ENCODE peak calls at places on chromosomes 11 and 22, in four cellular contexts. One of them, this sample, is unnamed.

GRCh38 chr22:17436382-17436951 is 67.2 kb downstream of the CECR2 start:
- DNase-seq in effector CD4-positive, alpha-beta T cell: no peak
- DNase-seq in NCI-H510A: no peak
- DNase-seq in Daoy: no peak
- DNase-seq in this sample: peak

GRCh38 chr11:10925149-10925926 is 67.5 kb upstream of the ZBED5 start:
- DNase-seq in effector CD4-positive, alpha-beta T cell: no peak
- DNase-seq in Daoy: no peak
- DNase-seq in NCI-H510A: peak
- DNase-seq in this sample: no peak

GRCh38 chr11:132408877-132409276 is 1038.5 kb downstream of the NTM start:
- DNase-seq in Daoy: no peak
- DNase-seq in effector CD4-positive, alpha-beta T cell: no peak
- DNase-seq in NCI-H510A: peak
- DNase-seq in this sample: no peak

GRCh38 chr22:43227231-43227630 is 40.3 kb upstream of the TTLL12 start:
- DNase-seq in effector CD4-positive, alpha-beta T cell: no peak
- DNase-seq in NCI-H510A: no peak
- DNase-seq in Daoy: no peak
- DNase-seq in this sample: no peak

GRCh38 chr11:34784318-34784841 is 131.8 kb downstream of the APIP start:
- DNase-seq in Daoy: no peak
- DNase-seq in NCI-H510A: no peak
- DNase-seq in effector CD4-positive, alpha-beta T cell: no peak
- DNase-seq in this sample: no peak

GRCh38 chr11:65439331-65440181 is 17.0 kb downstream of the NEAT1 start:
- DNase-seq in NCI-H510A: no peak
- DNase-seq in Daoy: no peak
- DNase-seq in effector CD4-positive, alpha-beta T cell: no peak
- DNase-seq in this sample: peak

GRCh38 chr22:50086526-50086925 is 1.3 kb upstream of the MLC1 start:
- DNase-seq in NCI-H510A: no peak
- DNase-seq in Daoy: no peak
- DNase-seq in effector CD4-positive, alpha-beta T cell: no peak
- DNase-seq in this sample: no peak

GRCh38 chr11:95081412-95081811 is 8.2 kb upstream of the ENDOD1 start:
- DNase-seq in Daoy: no peak
- DNase-seq in effector CD4-positive, alpha-beta T cell: no peak
- DNase-seq in NCI-H510A: no peak
- DNase-seq in this sample: no peak

GRCh38 chr22:48577014-48577690 is 1250.5 kb downstream of the BRD1 start:
- DNase-seq in Daoy: no peak
- DNase-seq in NCI-H510A: no peak
- DNase-seq in effector CD4-positive, alpha-beta T cell: no peak
- DNase-seq in this sample: no peak

GRCh38 chr11:32439488-32440210 is 4.3 kb upstream of the WT1 start:
- DNase-seq in Daoy: no peak
- DNase-seq in effector CD4-positive, alpha-beta T cell: no peak
- DNase-seq in NCI-H510A: no peak
- DNase-seq in this sample: no peak

GRCh38 chr11:65440831-65441499 is 18.4 kb downstream of the NEAT1 start:
- DNase-seq in effector CD4-positive, alpha-beta T cell: no peak
- DNase-seq in Daoy: no peak
- DNase-seq in NCI-H510A: no peak
- DNase-seq in this sample: peak

GRCh38 chr11:46658259-46658658 is 40.9 kb downstream of the ATG13 start:
- DNase-seq in NCI-H510A: no peak
- DNase-seq in Daoy: no peak
- DNase-seq in effector CD4-positive, alpha-beta T cell: no peak
- DNase-seq in this sample: no peak

GRCh38 chr11:74142624-74143023 is 28.2 kb downstream of the C2CD3 start:
- DNase-seq in Daoy: no peak
- DNase-seq in effector CD4-positive, alpha-beta T cell: no peak
- DNase-seq in NCI-H510A: no peak
- DNase-seq in this sample: no peak

GRCh38 chr11:118998822-118999221 is 884 bp downstream of the CENATAC start:
- DNase-seq in Daoy: peak
- DNase-seq in effector CD4-positive, alpha-beta T cell: no peak
- DNase-seq in NCI-H510A: no peak
- DNase-seq in this sample: no peak

GRCh38 chr11:67627788-67628624 is 1.7 kb downstream of the NUDT8 start:
- DNase-seq in effector CD4-positive, alpha-beta T cell: no peak
- DNase-seq in NCI-H510A: no peak
- DNase-seq in Daoy: no peak
- DNase-seq in this sample: no peak

GRCh38 chr11:17699157-17700114 is 19.9 kb upstream of the MYOD1 start:
- DNase-seq in Daoy: peak
- DNase-seq in effector CD4-positive, alpha-beta T cell: no peak
- DNase-seq in NCI-H510A: no peak
- DNase-seq in this sample: no peak

GRCh38 chr11:59135648-59136461 is 6.8 kb upstream of the FAM111A start:
- DNase-seq in effector CD4-positive, alpha-beta T cell: peak
- DNase-seq in Daoy: peak
- DNase-seq in NCI-H510A: peak
- DNase-seq in this sample: peak

GRCh38 chr22:41976961-41977566 is 7.8 kb downstream of the SEPTIN3 start:
- DNase-seq in effector CD4-positive, alpha-beta T cell: no peak
- DNase-seq in Daoy: peak
- DNase-seq in NCI-H510A: peak
- DNase-seq in this sample: no peak

GRCh38 chr11:66317322-66317765 is 500 bp upstream of the CD248 start:
- DNase-seq in Daoy: no peak
- DNase-seq in NCI-H510A: no peak
- DNase-seq in effector CD4-positive, alpha-beta T cell: no peak
- DNase-seq in this sample: no peak

GRCh38 chr22:46421272-46421671 is 85.8 kb downstream of the TRMU start:
- DNase-seq in effector CD4-positive, alpha-beta T cell: no peak
- DNase-seq in Daoy: no peak
- DNase-seq in NCI-H510A: no peak
- DNase-seq in this sample: no peak

GRCh38 chr22:45629469-45630089 is 42.1 kb upstream of the ATXN10 start:
- DNase-seq in effector CD4-positive, alpha-beta T cell: no peak
- DNase-seq in Daoy: no peak
- DNase-seq in NCI-H510A: peak
- DNase-seq in this sample: no peak

GRCh38 chr11:118618115-118618990 is 10.9 kb downstream of the PHLDB1 start:
- DNase-seq in Daoy: peak
- DNase-seq in effector CD4-positive, alpha-beta T cell: no peak
- DNase-seq in NCI-H510A: no peak
- DNase-seq in this sample: no peak

GRCh38 chr22:27063381-27063780 is 406.0 kb downstream of the MIAT start:
- DNase-seq in NCI-H510A: no peak
- DNase-seq in effector CD4-positive, alpha-beta T cell: no peak
- DNase-seq in Daoy: peak
- DNase-seq in this sample: no peak

GRCh38 chr22:29816128-29816527 is 21.9 kb downstream of the ASCC2 start:
- DNase-seq in effector CD4-positive, alpha-beta T cell: no peak
- DNase-seq in NCI-H510A: no peak
- DNase-seq in Daoy: no peak
- DNase-seq in this sample: no peak

GRCh38 chr11:114157476-114158050 is 98.1 kb downstream of the ZBTB16 start:
- DNase-seq in NCI-H510A: no peak
- DNase-seq in effector CD4-positive, alpha-beta T cell: no peak
- DNase-seq in Daoy: no peak
- DNase-seq in this sample: no peak

GRCh38 chr11:117309310-117309709 is 6.7 kb downstream of the BACE1 start:
- DNase-seq in Daoy: no peak
- DNase-seq in NCI-H510A: no peak
- DNase-seq in effector CD4-positive, alpha-beta T cell: no peak
- DNase-seq in this sample: no peak

GRCh38 chr11:28466506-28466905 is 358.3 kb downstream of the METTL15 start:
- DNase-seq in NCI-H510A: no peak
- DNase-seq in effector CD4-positive, alpha-beta T cell: no peak
- DNase-seq in Daoy: no peak
- DNase-seq in this sample: no peak

GRCh38 chr11:63945482-63946163 is 6.8 kb downstream of the NAA40 start:
- DNase-seq in NCI-H510A: peak
- DNase-seq in effector CD4-positive, alpha-beta T cell: peak
- DNase-seq in Daoy: peak
- DNase-seq in this sample: peak

GRCh38 chr11:19843106-19843505 is 130.5 kb downstream of the NAV2 start:
- DNase-seq in NCI-H510A: no peak
- DNase-seq in effector CD4-positive, alpha-beta T cell: no peak
- DNase-seq in Daoy: no peak
- DNase-seq in this sample: no peak

GRCh38 chr11:119461250-119461963 is 38.4 kb upstream of the THY1 start:
- DNase-seq in Daoy: peak
- DNase-seq in NCI-H510A: no peak
- DNase-seq in effector CD4-positive, alpha-beta T cell: no peak
- DNase-seq in this sample: no peak

GRCh38 chr22:29382575-29383328 is 5.6 kb downstream of the AP1B1 start:
- DNase-seq in NCI-H510A: no peak
- DNase-seq in Daoy: peak
- DNase-seq in effector CD4-positive, alpha-beta T cell: no peak
- DNase-seq in this sample: no peak

GRCh38 chr11:62439785-62440602 is 21.2 kb downstream of the SCGB1A1 start:
- DNase-seq in effector CD4-positive, alpha-beta T cell: no peak
- DNase-seq in Daoy: peak
- DNase-seq in NCI-H510A: no peak
- DNase-seq in this sample: no peak

GRCh38 chr11:2520736-2521035 is 75.9 kb downstream of the KCNQ1 start:
- DNase-seq in effector CD4-positive, alpha-beta T cell: no peak
- DNase-seq in Daoy: no peak
- DNase-seq in NCI-H510A: no peak
- DNase-seq in this sample: no peak

GRCh38 chr22:36171941-36172340 is 11.4 kb upstream of the APOL3 start:
- DNase-seq in effector CD4-positive, alpha-beta T cell: no peak
- DNase-seq in NCI-H510A: no peak
- DNase-seq in Daoy: no peak
- DNase-seq in this sample: no peak

GRCh38 chr11:122344281-122344680 is 228.3 kb upstream of the BLID start:
- DNase-seq in NCI-H510A: no peak
- DNase-seq in effector CD4-positive, alpha-beta T cell: no peak
- DNase-seq in Daoy: peak
- DNase-seq in this sample: no peak